ENCODE peak calls at places on chromosomes 2 and 18, in nine cellular contexts. E, M, B, G, T, Q, V, A and R are unnamed samples.
A peak's percentile ranks its signal among the peaks of the same experiment; 100 is the strongest.

GRCh38 chr2:21251216-21251971 is 127.6 kb downstream of the TDRD15 start:
- DNase-seq in M (no peak), Q (no peak), B (no peak), T (no peak), G (no peak), V (no peak), E (no peak), A (no peak), R (no peak)

GRCh38 chr2:168086805-168087204 is 160.6 kb downstream of the STK39 start:
- DNase-seq in G (no peak), E (no peak), V (no peak), B (no peak), M (no peak), Q (no peak), A (no peak), T (no peak), R (no peak)

GRCh38 chr18:10518595-10519273 is 7.1 kb upstream of the NAPG start:
- DNase-seq in B (peak; percentile 53), T (no peak), A (peak; percentile 52), Q (no peak), M (peak; percentile 88), G (no peak), E (no peak), V (peak; percentile 67), R (peak; percentile 75)

GRCh38 chr18:66990909-66991308 is 387.0 kb upstream of the CDH19 start:
- DNase-seq in A (no peak), B (no peak), G (no peak), V (no peak), Q (no peak), M (no peak), E (no peak), T (no peak), R (no peak)

GRCh38 chr2:86522711-86523110 is 40.5 kb downstream of the CHMP3 start:
- DNase-seq in V (no peak), G (no peak), E (no peak), B (no peak), T (no peak), A (no peak), Q (no peak), M (no peak), R (no peak)

GRCh38 chr18:74288730-74289129 is 3.0 kb downstream of the CYB5A start:
- DNase-seq in B (no peak), E (no peak), T (no peak), Q (no peak), G (no peak), V (peak; percentile 20), A (no peak), M (no peak), R (no peak)

GRCh38 chr18:58051765-58052460 is 7.9 kb downstream of the NEDD4L start:
- DNase-seq in B (no peak), M (peak; percentile 19), V (peak; percentile 20), A (peak; percentile 85), T (no peak), Q (no peak), E (no peak), G (no peak), R (peak; percentile 17)

GRCh38 chr2:25088817-25089485 is 47.1 kb downstream of the EFR3B start:
- DNase-seq in Q (no peak), M (no peak), V (no peak), E (no peak), T (no peak), B (peak; percentile 27), G (no peak), A (no peak), R (no peak)

GRCh38 chr2:96353606-96354095 is 18.1 kb downstream of the NCAPH start:
- DNase-seq in B (no peak), E (no peak), T (no peak), V (peak; percentile 85), Q (peak; percentile 57), M (peak; percentile 60), A (no peak), G (no peak), R (peak; percentile 49)

GRCh38 chr2:19176977-19177376 is 181.4 kb downstream of the OSR1 start:
- DNase-seq in V (peak; percentile 73), A (peak; percentile 41), T (no peak), E (no peak), M (peak; percentile 76), G (no peak), B (no peak), Q (no peak), R (no peak)

GRCh38 chr2:181047829-181048228 is 67.4 kb downstream of the UBE2E3 start:
- DNase-seq in T (no peak), E (no peak), Q (no peak), V (no peak), B (no peak), A (no peak), G (no peak), M (no peak), R (no peak)

GRCh38 chr2:161424179-161424763 is 8.2 kb downstream of the TBR1 start:
- DNase-seq in G (no peak), Q (no peak), E (no peak), B (no peak), T (no peak), M (no peak), V (no peak), A (no peak), R (no peak)

GRCh38 chr2:38615237-38615636 is 12.5 kb upstream of the HNRNPLL start:
- DNase-seq in B (no peak), G (no peak), E (no peak), A (peak; percentile 72), M (peak; percentile 57), Q (no peak), T (no peak), V (peak; percentile 32), R (peak; percentile 66)

GRCh38 chr2:57890993-57891688 is 155.5 kb upstream of the VRK2 start:
- DNase-seq in T (no peak), B (no peak), M (peak; percentile 59), A (no peak), Q (no peak), E (no peak), V (peak; percentile 59), G (no peak), R (peak; percentile 4)